ENCODE peak calls at places on chromosomes 12 and 14, in five cellular contexts. U, R, L, F and D are unnamed samples.

GRCh38 chr12:109109756-109110350 is 6.5 kb upstream of the ACACB start:
- DNase-seq in U (no peak), R (no peak), L (no peak), F (no peak), D (no peak)

GRCh38 chr12:76878899-76879709 is at the start of gene CSRP2:
- DNase-seq in U (peak), R (peak), L (peak), F (peak), D (peak)

GRCh38 chr12:91877461-91878230 is 268.0 kb downstream of the BTG1 start:
- DNase-seq in U (no peak), R (peak), L (no peak), F (no peak), D (no peak)

GRCh38 chr14:105067140-105067968 is 2.1 kb upstream of the GPR132 start:
- DNase-seq in U (no peak), R (peak), L (no peak), F (no peak), D (no peak)

GRCh38 chr12:51744235-51744634 is 104.3 kb downstream of the FIGNL2 start:
- DNase-seq in U (no peak), R (no peak), L (no peak), F (no peak), D (no peak)

GRCh38 chr12:113242018-113242418 is 20.8 kb downstream of the TPCN1 start:
- DNase-seq in U (no peak), R (no peak), L (no peak), F (no peak), D (no peak)

GRCh38 chr12:93947486-93947885 is 200.9 kb upstream of the PLXNC1 start:
- DNase-seq in U (no peak), R (no peak), L (no peak), F (no peak), D (no peak)

GRCh38 chr12:26489908-26490307 is 294.5 kb downstream of the SSPN start:
- DNase-seq in U (no peak), R (no peak), L (no peak), F (no peak), D (no peak)

GRCh38 chr12:45695035-45695434 is 34.5 kb upstream of the ARID2 start:
- DNase-seq in U (no peak), R (no peak), L (no peak), F (no peak), D (no peak)

GRCh38 chr14:61107148-61107641 is 126.2 kb downstream of the SLC38A6 start:
- DNase-seq in U (no peak), R (no peak), L (no peak), F (no peak), D (peak)

GRCh38 chr12:57518920-57519757 is 1.2 kb downstream of the DDIT3 start:
- DNase-seq in U (no peak), R (no peak), L (no peak), F (peak), D (peak)

GRCh38 chr14:65536781-65537423 is 124.4 kb downstream of the FUT8 start:
- DNase-seq in U (no peak), R (no peak), L (no peak), F (no peak), D (no peak)

GRCh38 chr12:20555015-20555414 is 140.1 kb upstream of the SLCO1C1 start:
- DNase-seq in U (no peak), R (no peak), L (no peak), F (no peak), D (no peak)

GRCh38 chr14:93430889-93431670 is at the start of gene UNC79:
- DNase-seq in U (peak), R (no peak), L (no peak), F (no peak), D (no peak)

GRCh38 chr14:90796319-90796718 is 19.9 kb downstream of the TTC7B start:
- DNase-seq in U (no peak), R (no peak), L (no peak), F (no peak), D (no peak)

GRCh38 chr12:82474798-82475184 is 116.5 kb downstream of the METTL25 start:
- DNase-seq in U (no peak), R (no peak), L (no peak), F (no peak), D (no peak)

GRCh38 chr14:93231129-93231979 is 24.3 kb downstream of the UBR7 start:
- DNase-seq in U (peak), R (no peak), L (peak), F (no peak), D (no peak)

GRCh38 chr12:88952543-88952942 is 372.3 kb upstream of the KITLG start:
- DNase-seq in U (no peak), R (no peak), L (no peak), F (no peak), D (no peak)

GRCh38 chr12:15853877-15854276 is 28.3 kb upstream of the STRAP start:
- DNase-seq in U (no peak), R (no peak), L (no peak), F (no peak), D (no peak)

GRCh38 chr12:121801601-121802484 is 2.0 kb upstream of the SETD1B start:
- DNase-seq in U (no peak), R (peak), L (no peak), F (peak), D (no peak)

GRCh38 chr12:44618960-44619359 is 257.2 kb downstream of the NELL2 start:
- DNase-seq in U (peak), R (no peak), L (no peak), F (peak), D (no peak)

GRCh38 chr14:96062010-96062409 is 22.8 kb downstream of the C14orf132 start:
- DNase-seq in U (no peak), R (no peak), L (no peak), F (no peak), D (no peak)

GRCh38 chr12:132563911-132564310 is 46.5 kb downstream of the LRCOL1 start:
- DNase-seq in U (no peak), R (no peak), L (no peak), F (no peak), D (no peak)

GRCh38 chr14:77469041-77469440 is 11.1 kb downstream of the AHSA1 start:
- DNase-seq in U (no peak), R (no peak), L (no peak), F (no peak), D (no peak)

GRCh38 chr12:111868676-111869588 is 26.9 kb downstream of the MAPKAPK5 start:
- DNase-seq in U (no peak), R (no peak), L (no peak), F (no peak), D (no peak)